ENCODE peak calls at places on chromosome X, in ten cellular contexts. C is adrenal gland; A is CD8-positive, alpha-beta T cell; I is heart left ventricle; L is HCT116; R is foreskin fibroblast; G is IMR-90; O is endothelial cell of umbilical vein; Q is GM23248; M is AG04450. N is an unnamed sample.

GRCh38 chrX:87706134-87706533 is 188.5 kb downstream of the KLHL4 start:
- DNase-seq in C (no peak), A (no peak), I (no peak), L (no peak), R (no peak), G (no peak), O (no peak), Q (no peak), M (no peak), N (no peak)

GRCh38 chrX:11143931-11144678 is 33.0 kb downstream of the HCCS start:
- DNase-seq in C (peak), A (peak), I (peak), L (peak), R (peak), G (peak), O (peak), Q (peak), M (peak), N (peak)

GRCh38 chrX:45775462-45775861 is 574.8 kb upstream of the DIPK2B start:
- DNase-seq in C (no peak), A (no peak), I (no peak), L (no peak), R (peak), G (peak), O (peak), Q (peak), M (no peak), N (peak)

GRCh38 chrX:15451913-15452312 is 41.2 kb downstream of the PIR start:
- DNase-seq in C (peak), A (no peak), I (no peak), L (no peak), R (peak), G (peak), O (no peak), Q (no peak), M (no peak), N (no peak)

GRCh38 chrX:48468693-48469691 is 1.1 kb downstream of the SLC38A5 start:
- DNase-seq in C (no peak), A (no peak), I (no peak), L (no peak), R (no peak), G (no peak), O (no peak), Q (no peak), M (no peak), N (no peak)

GRCh38 chrX:152832520-152832919 is 1.7 kb downstream of the NSDHL start:
- DNase-seq in C (no peak), A (no peak), I (no peak), L (no peak), R (no peak), G (no peak), O (no peak), Q (no peak), M (no peak), N (no peak)

GRCh38 chrX:2595258-2595657 is 94.5 kb upstream of the DHRSX start:
- DNase-seq in C (no peak), A (no peak), I (no peak), L (no peak), R (peak), G (peak), O (no peak), Q (peak), M (no peak), N (no peak)

GRCh38 chrX:87299563-87300160 is 217.9 kb upstream of the KLHL4 start:
- DNase-seq in C (no peak), A (no peak), I (no peak), L (no peak), R (peak), G (peak), O (peak), Q (peak), M (no peak), N (no peak)

GRCh38 chrX:9510980-9511379 is 46.1 kb downstream of the TBL1X start:
- DNase-seq in C (no peak), A (no peak), I (no peak), L (no peak), R (no peak), G (no peak), O (no peak), Q (no peak), M (no peak), N (no peak)

GRCh38 chrX:100650841-100651240 is 6.8 kb downstream of the SRPX2 start:
- DNase-seq in C (no peak), A (no peak), I (no peak), L (no peak), R (no peak), G (no peak), O (no peak), Q (no peak), M (no peak), N (no peak)

GRCh38 chrX:86047174-86047991 is at the start of gene CHM:
- DNase-seq in C (peak), A (peak), I (peak), L (peak), R (peak), G (peak), O (peak), Q (peak), M (peak), N (peak)

GRCh38 chrX:23896983-23897382 is 10.8 kb downstream of the APOO start:
- DNase-seq in C (no peak), A (no peak), I (no peak), L (no peak), R (no peak), G (no peak), O (peak), Q (no peak), M (no peak), N (no peak)

GRCh38 chrX:64204701-64205440 is 637 bp downstream of the AMER1 start:
- DNase-seq in C (peak), A (no peak), I (peak), L (no peak), R (peak), G (peak), O (peak), Q (peak), M (no peak), N (peak)

GRCh38 chrX:46884799-46885198 is 27.4 kb upstream of the JADE3 start:
- DNase-seq in C (no peak), A (no peak), I (no peak), L (no peak), R (no peak), G (no peak), O (no peak), Q (no peak), M (no peak), N (no peak)

GRCh38 chrX:5648941-5649568 is 579.6 kb downstream of the NLGN4X start:
- DNase-seq in C (no peak), A (no peak), I (no peak), L (no peak), R (no peak), G (no peak), O (no peak), Q (no peak), M (no peak), N (no peak)

GRCh38 chrX:107448625-107449468 is 605 bp upstream of the FRMPD3 start:
- DNase-seq in C (no peak), A (no peak), I (no peak), L (no peak), R (peak), G (no peak), O (no peak), Q (peak), M (no peak), N (no peak)
- H3K4me3 ChIP-seq in C (no peak), A (no peak), I (peak), L (peak), R (peak), G (no peak), O (no peak), Q (peak), M (peak), N (peak)

DNA sequence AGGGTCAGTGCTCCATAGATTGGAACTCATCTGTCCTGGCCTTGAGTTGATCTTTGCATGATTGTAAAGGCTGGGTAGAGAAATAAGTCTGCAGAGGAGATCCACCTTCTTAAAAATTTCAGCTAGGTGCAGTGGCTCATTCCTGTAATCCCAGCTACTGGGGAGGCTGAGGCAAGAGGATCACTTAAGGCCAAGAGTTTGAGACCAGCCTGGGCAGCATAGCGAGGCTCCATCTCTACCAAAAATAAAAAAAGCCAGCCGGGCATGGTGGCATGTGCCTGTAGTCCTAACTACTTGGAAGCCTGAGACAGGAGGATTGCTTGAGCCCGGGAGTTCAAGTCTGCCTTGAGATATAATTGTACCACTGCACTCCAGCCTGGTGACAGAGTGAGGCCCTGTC is 476 bp upstream of the CXCR3 start:
- DNase-seq in C (no peak), A (no peak), I (no peak), L (no peak), R (no peak), G (no peak), O (no peak), Q (no peak), M (no peak), N (no peak)
- H3K4me3 ChIP-seq in C (no peak), A (peak), I (no peak), L (no peak), R (no peak), G (no peak), O (no peak), Q (no peak), M (no peak), N (no peak)

GRCh38 chrX:124346877-124347241 is 496 bp downstream of the SH2D1A start:
- DNase-seq in C (no peak), A (no peak), I (no peak), L (no peak), R (no peak), G (no peak), O (no peak), Q (no peak), M (no peak), N (no peak)

GRCh38 chrX:124347242-124347641 is 879 bp downstream of the SH2D1A start:
- DNase-seq in C (no peak), A (no peak), I (no peak), L (no peak), R (no peak), G (no peak), O (no peak), Q (no peak), M (no peak), N (no peak)

GRCh38 chrX:124348152-124348551 is 1.8 kb downstream of the SH2D1A start:
- DNase-seq in C (no peak), A (no peak), I (no peak), L (no peak), R (no peak), G (no peak), O (no peak), Q (no peak), M (no peak), N (no peak)

GRCh38 chrX:124346064-124346876 is at the start of gene SH2D1A:
- DNase-seq in C (no peak), A (peak), I (no peak), L (no peak), R (no peak), G (no peak), O (no peak), Q (peak), M (no peak), N (no peak)

GRCh38 chrX:124349054-124349453 is 2.7 kb downstream of the SH2D1A start:
- DNase-seq in C (no peak), A (no peak), I (no peak), L (no peak), R (no peak), G (no peak), O (no peak), Q (no peak), M (no peak), N (no peak)
- H3K4me3 ChIP-seq in C (no peak), A (peak), I (no peak), L (no peak), R (no peak), G (no peak), O (no peak), Q (no peak), M (no peak), N (no peak)

DNA sequence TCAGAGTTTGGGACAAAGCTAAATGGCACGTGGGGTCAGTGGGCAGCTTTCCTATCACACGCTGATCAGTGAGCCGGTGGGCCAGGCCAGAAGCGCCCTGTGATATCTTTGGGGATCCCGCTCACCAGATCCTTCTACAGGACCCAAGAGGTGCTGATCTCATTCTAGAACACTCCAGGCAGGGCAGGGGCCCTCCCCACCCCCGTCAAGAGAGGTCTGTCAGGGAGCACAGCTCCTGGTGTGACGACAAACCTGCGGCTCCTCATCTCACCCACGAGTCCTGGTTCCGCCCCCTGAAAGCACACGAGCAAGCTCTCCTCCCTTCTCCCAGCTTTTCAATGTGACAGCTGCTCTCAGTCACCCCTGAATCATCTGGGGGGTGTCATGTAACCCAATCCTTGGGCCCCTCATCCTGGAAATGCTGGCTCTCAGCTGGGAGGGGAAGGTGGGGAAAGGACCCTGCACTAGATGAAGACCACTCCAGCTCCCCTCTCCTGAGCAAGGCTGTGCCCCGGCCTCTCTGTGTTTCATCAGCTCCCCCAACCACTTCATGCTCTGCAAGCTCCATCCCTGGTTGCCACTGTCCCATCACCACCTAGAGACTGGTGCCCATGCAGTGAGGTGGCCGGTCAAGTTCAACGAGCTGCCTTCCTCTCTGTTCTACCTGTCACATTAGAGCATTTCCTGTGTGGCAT is 4.6 kb downstream of the HCFC1 start:
- DNase-seq in C (no peak), A (no peak), I (no peak), L (no peak), R (peak), G (peak), O (no peak), Q (peak), M (no peak), N (no peak)
- H3K4me3 ChIP-seq in C (no peak), A (peak), I (no peak), L (no peak), R (no peak), G (no peak), O (no peak), Q (no peak), M (no peak), N (no peak)

GRCh38 chrX:134173541-134174272 is 63.3 kb upstream of the CCDC160 start:
- DNase-seq in C (no peak), A (no peak), I (no peak), L (no peak), R (no peak), G (no peak), O (no peak), Q (no peak), M (no peak), N (no peak)

GRCh38 chrX:134172588-134173259 is 64.3 kb upstream of the CCDC160 start:
- DNase-seq in C (no peak), A (no peak), I (peak), L (no peak), R (peak), G (no peak), O (peak), Q (peak), M (no peak), N (no peak)

GRCh38 chrX:134174859-134175258 is 62.1 kb upstream of the CCDC160 start:
- DNase-seq in C (no peak), A (no peak), I (no peak), L (no peak), R (no peak), G (no peak), O (no peak), Q (no peak), M (no peak), N (no peak)

GRCh38 chrX:134171661-134172587 is 65.1 kb upstream of the CCDC160 start:
- DNase-seq in C (peak), A (no peak), I (peak), L (no peak), R (peak), G (no peak), O (peak), Q (peak), M (no peak), N (no peak)

GRCh38 chrX:134174273-134174660 is 62.7 kb upstream of the CCDC160 start:
- DNase-seq in C (no peak), A (no peak), I (no peak), L (no peak), R (no peak), G (no peak), O (no peak), Q (no peak), M (no peak), N (no peak)
- H3K4me3 ChIP-seq in C (no peak), A (no peak), I (no peak), L (no peak), R (no peak), G (no peak), O (no peak), Q (no peak), M (no peak), N (no peak)

GRCh38 chrX:1453390-1453783 is 678 bp upstream of the ASMTL start:
- DNase-seq in C (no peak), A (no peak), I (no peak), L (no peak), R (peak), G (no peak), O (no peak), Q (no peak), M (peak), N (no peak)
- H3K4me3 ChIP-seq in C (peak), A (peak), I (peak), L (peak), R (peak), G (peak), O (no peak), Q (peak), M (peak), N (peak)

DNA sequence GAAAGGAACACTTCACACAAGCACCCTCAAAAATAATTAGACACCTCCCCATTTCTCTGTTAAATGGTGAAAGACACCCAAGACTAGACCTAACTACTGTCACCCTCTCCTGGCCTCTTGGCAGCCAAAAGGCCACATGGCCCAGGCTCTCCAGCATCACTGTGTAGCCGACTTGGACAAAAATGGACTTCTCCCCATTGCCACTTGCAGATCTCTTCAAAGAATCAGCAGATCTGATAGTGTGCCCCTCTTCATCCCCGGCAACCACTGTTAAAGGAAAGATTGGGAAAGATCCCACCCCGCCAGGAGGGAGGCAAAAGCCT is 2.0 kb downstream of the MID1IP1 start:
- DNase-seq in C (no peak), A (no peak), I (no peak), L (no peak), R (no peak), G (no peak), O (peak), Q (no peak), M (no peak), N (no peak)
- H3K4me3 ChIP-seq in C (no peak), A (peak), I (peak), L (peak), R (peak), G (peak), O (peak), Q (peak), M (peak), N (peak)